ENCODE peak calls at places on chromosomes 1 and 21, in four cellular contexts. T is HepG2, S is A549, A is K562. Q is an unnamed sample.

GRCh38 chr21:43195131-43196021 is 26.6 kb downstream of the CRYAA start:
- DNase-seq in T (no peak), S (no peak), A (no peak), Q (no peak)

GRCh38 chr1:151984313-151984956 is 9.2 kb downstream of the S100A10 start:
- DNase-seq in T (no peak), S (no peak), A (no peak), Q (no peak)

GRCh38 chr1:202656057-202656456 is 54.2 kb downstream of the SYT2 start:
- DNase-seq in T (peak), S (peak), A (peak), Q (peak)

GRCh38 chr1:116377564-116378529 is 4.8 kb downstream of the ATP1A1 start:
- DNase-seq in T (peak), S (peak), A (no peak), Q (no peak)

GRCh38 chr1:44040856-44041255 is 9.6 kb upstream of the SLC6A9 start:
- DNase-seq in T (no peak), S (no peak), A (no peak), Q (no peak)

GRCh38 chr1:10513199-10513598 is 38.4 kb downstream of the PEX14 start:
- DNase-seq in T (no peak), S (no peak), A (no peak), Q (no peak)

GRCh38 chr1:3457910-3458621 is 3.6 kb downstream of the ARHGEF16 start:
- DNase-seq in T (peak), S (no peak), A (no peak), Q (no peak)

GRCh38 chr1:27366411-27367159 is at the start of gene MAP3K6:
- DNase-seq in T (no peak), S (peak), A (peak), Q (peak)

GRCh38 chr1:155175281-155175926 is 1.8 kb downstream of the TRIM46 start:
- DNase-seq in T (no peak), S (no peak), A (no peak), Q (no peak)

GRCh38 chr1:220189750-220190347 is 82.4 kb downstream of the RAB3GAP2 start:
- DNase-seq in T (peak), S (peak), A (peak), Q (no peak)

GRCh38 chr1:197399691-197400521 is 131.9 kb downstream of the CRB1 start:
- DNase-seq in T (peak), S (peak), A (peak), Q (no peak)

GRCh38 chr1:202045699-202046098 is 35.3 kb downstream of the ELF3 start:
- DNase-seq in T (no peak), S (no peak), A (no peak), Q (no peak)

GRCh38 chr1:163085904-163086268 is 16.7 kb downstream of the RGS4 start:
- DNase-seq in T (no peak), S (no peak), A (no peak), Q (no peak)

GRCh38 chr1:2570261-2570794 is 14.2 kb downstream of the TNFRSF14 start:
- DNase-seq in T (no peak), S (no peak), A (no peak), Q (no peak)

GRCh38 chr21:39750670-39751069 is 5.7 kb downstream of the IGSF5 start:
- DNase-seq in T (no peak), S (no peak), A (no peak), Q (no peak)

GRCh38 chr1:118151312-118151937 is 33.6 kb downstream of the SPAG17 start:
- DNase-seq in T (peak), S (peak), A (peak), Q (peak)

GRCh38 chr1:29713857-29714256 is 477.5 kb downstream of the PTPRU start:
- DNase-seq in T (no peak), S (peak), A (no peak), Q (no peak)

DNA sequence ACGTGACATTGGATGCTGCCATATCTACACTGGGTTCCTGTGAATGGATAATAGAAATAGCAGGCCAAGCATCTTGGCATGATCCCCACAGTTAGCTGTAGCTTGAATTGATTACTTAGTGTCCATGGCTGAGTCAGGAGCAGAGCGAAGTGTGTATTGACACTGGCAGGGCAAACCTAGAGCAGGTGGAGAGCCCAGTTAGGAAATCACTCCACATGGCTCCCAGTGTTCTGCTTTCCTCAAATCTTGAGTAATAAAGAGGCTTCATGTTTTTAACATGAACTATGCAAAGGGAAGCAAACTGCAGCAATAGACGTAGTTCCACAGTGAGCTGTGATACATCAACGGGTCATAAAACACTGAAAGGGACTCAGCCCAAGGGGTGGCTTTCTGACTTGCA is 28.8 kb downstream of the RHEX start:
- DNase-seq in T (peak), S (no peak), A (no peak), Q (no peak)
- TF ChIP-seq PHF8 in T (no peak), S (no peak), A (no peak), Q (no peak)

GRCh38 chr1:61743432-61743705 is 1.1 kb downstream of the PATJ start:
- DNase-seq in T (no peak), S (no peak), A (no peak), Q (no peak)

GRCh38 chr1:61741682-61742619 is at the start of gene PATJ:
- DNase-seq in T (peak), S (peak), A (no peak), Q (peak)

GRCh38 chr1:61742620-61743431 is 546 bp downstream of the PATJ start:
- DNase-seq in T (peak), S (peak), A (no peak), Q (no peak)

GRCh38 chr1:61746768-61747167 is 4.5 kb downstream of the PATJ start:
- DNase-seq in T (no peak), S (peak), A (no peak), Q (no peak)

DNA sequence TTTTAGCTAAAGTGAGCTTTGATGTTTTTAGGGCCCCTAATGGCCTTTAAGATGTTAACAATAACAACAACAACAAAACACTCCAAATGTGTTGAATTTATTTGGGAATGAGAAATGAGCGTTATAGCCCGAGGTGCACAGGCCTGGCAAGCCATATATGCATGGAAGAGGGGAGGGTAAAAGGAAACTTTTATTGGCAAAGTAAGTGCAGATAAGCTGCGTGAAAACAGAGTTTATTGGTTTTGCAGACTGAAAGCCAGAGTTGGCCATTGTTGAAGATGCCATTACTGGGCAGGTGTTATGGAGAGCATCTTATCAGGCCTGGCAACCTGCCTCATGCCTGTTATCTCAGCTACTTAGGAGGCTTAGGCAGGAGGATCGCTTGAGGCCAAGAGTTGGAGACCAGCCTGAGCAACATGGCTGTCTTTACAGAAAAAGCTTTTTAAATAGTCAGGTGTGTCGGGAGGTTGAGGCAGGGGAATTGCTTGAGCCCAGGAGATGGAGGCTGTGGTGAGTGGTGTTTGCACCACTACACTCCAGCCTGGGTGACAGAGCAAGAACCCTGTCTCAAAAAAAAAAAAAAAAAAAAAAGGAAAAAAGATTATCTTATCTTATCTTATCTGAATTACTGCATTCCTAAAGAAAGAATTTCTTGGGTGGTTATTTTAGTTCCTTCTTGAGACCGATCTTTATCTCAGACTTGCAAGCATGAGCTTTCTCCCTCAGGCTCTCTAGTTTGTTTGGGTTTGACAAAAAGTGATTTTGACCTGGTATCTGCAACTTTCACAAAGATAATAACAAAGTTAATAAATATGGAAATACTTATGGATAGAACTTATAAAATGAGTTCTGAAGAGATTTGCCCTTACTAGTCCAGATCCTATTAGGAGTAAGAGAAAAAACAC is 1.7 kb downstream of the PATJ start:
- DNase-seq in T (no peak), S (no peak), A (no peak), Q (no peak)
- TF ChIP-seq PHF8 in T (no peak), S (no peak), A (no peak), Q (no peak)

GRCh38 chr1:223708651-223709268 is 3.6 kb upstream of the CAPN2 start:
- DNase-seq in T (no peak), S (no peak), A (no peak), Q (no peak)

GRCh38 chr1:223704921-223705878 is 7.1 kb upstream of the CAPN2 start:
- DNase-seq in T (no peak), S (peak), A (no peak), Q (no peak)

GRCh38 chr1:223708001-223708359 is 4.4 kb upstream of the CAPN2 start:
- DNase-seq in T (peak), S (peak), A (no peak), Q (no peak)

GRCh38 chr1:223707270-223708000 is 4.9 kb upstream of the CAPN2 start:
- DNase-seq in T (peak), S (peak), A (peak), Q (no peak)

DNA sequence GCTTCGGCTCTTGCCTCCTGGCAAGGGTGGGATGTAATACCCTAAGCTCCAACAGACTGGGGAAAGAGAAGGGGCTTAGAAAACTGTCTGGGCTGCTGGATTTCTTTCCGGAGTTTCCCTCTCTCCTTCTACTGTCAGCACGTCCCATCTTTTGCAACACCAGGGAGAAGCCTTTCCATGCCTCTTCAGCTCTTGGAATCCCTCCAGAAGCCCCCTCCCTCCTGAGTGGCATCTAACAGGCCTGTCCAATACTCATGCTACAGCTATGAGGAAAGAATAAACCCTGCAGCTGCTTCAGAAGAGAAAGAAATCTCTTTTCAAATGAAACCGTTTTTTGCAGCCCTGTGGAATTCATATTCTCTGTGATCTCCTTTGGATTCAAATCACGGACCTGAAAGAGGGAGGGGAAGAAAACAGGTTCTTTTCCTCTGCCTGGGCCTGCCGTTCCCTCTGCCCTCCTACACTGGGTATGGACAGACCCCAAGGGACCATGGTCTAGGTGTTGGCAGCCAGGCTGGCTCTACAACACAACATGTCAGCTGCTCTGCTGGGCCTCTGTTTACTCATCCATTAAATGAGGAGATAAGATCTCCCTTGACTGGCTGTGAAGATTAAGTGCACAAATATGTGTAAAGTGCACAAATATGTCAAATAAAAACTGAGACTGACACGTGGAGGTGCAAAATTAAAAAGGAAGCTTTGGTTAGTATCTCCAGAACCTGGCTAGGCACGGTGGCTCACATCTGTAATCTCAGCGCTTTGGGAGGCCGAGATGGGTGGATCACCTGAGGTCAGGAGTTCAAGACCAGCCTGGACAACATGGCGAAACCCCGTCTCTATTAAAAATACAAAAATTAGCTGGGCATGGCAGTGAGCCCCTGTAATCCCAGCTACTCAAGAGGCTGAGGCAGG is 6.0 kb upstream of the CAPN2 start:
- DNase-seq in T (peak), S (peak), A (no peak), Q (no peak)
- TF ChIP-seq PHF8 in T (no peak), S (no peak), A (no peak), Q (no peak)

GRCh38 chr1:42930178-42931107 is 28.2 kb downstream of the SLC2A1 start:
- DNase-seq in T (no peak), S (no peak), A (peak), Q (no peak)

GRCh38 chr1:42931911-42932422 is 26.7 kb downstream of the SLC2A1 start:
- DNase-seq in T (no peak), S (peak), A (peak), Q (no peak)

GRCh38 chr1:42932442-42932941 is 26.2 kb downstream of the SLC2A1 start:
- DNase-seq in T (no peak), S (no peak), A (no peak), Q (no peak)

GRCh38 chr1:42929434-42930177 is 29.1 kb downstream of the SLC2A1 start:
- DNase-seq in T (no peak), S (no peak), A (peak), Q (no peak)

DNA sequence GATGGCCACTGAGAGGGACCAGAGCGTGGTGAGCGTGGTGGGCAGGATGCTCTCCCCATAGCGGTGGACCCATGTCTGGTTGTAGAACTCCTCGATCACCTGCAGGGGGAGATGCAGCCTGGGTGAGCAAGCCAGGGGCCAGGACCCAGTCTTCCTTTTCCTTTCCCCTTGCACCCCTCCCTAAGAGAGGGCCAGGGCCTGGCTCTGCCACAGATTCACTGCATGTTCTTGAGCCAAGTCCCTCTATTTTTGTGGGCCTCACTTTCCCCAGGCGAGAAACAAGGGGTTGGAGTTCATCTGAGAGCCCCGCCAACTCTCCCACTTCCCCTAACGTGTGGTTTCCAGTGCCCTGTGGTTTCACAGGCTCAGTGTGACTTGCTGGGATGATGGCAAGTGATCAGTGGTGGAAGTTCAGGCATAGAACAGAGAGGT is 27.5 kb downstream of the SLC2A1 start:
- DNase-seq in T (no peak), S (peak), A (peak), Q (no peak)
- TF ChIP-seq PHF8 in T (no peak), S (no peak), A (no peak), Q (no peak)

DNA sequence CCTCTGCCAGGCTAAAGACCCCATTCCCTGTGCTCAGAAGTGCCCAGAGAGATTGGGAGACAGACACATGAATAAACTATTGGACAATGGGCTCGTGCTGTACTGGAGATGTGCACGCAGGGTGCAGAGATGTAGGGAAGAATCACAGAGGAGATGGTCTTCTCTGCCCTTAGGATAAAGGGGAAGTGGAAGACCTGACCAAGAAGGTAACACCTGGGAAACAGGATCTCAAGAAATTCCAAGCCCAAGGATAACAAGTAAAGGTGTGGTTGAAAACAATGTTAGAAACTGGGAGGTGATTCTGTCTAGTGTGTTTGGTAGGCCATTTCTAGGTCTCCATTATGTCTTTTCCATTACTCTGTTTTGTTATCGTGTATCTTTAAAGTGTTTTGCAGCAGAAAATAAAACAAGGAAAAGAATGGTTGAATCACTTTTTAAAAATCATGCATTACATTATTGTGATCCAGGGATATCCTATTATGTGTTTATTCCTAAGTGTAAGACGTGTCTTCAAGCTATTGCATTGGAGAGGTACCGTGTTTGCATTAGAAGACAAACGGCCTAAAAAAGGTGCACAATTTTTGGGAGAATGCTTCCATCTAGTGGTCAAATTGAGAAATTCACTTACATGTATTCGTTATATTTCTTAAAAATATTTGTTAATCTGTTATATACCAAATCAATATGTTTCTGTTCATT is 40.8 kb upstream of the KCTD3 start:
- DNase-seq in T (peak), S (peak), A (peak), Q (no peak)
- TF ChIP-seq PHF8 in T (no peak), S (no peak), A (no peak), Q (no peak)

DNA sequence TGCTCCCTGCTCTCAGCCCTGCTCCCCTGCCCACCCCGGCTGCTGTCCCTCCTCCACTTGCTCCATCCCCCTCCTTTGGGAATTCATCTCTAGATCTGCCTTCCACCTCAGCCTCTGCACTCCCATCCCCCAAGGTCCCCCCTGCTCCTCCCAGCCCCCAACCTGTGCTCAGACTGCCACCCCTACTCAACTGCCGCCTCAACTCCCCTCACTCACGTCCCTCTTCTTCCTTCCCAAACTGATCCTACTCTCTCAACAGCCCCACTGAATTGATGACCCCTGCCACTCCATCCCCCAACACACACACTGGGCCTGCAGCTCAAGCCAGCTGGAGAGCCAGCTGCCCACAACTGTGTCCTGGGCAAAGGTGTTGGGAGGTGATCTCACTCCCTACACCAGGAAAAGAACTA is 15.8 kb upstream of the ETV3L start:
- DNase-seq in T (no peak), S (no peak), A (no peak), Q (no peak)
- TF ChIP-seq PHF8 in T (no peak), S (no peak), A (no peak), Q (no peak)

GRCh38 chr1:47686731-47687617 is 249.1 kb downstream of the FOXD2 start:
- DNase-seq in T (no peak), S (no peak), A (no peak), Q (peak)

GRCh38 chr1:47684518-47684917 is 246.7 kb downstream of the FOXD2 start:
- DNase-seq in T (no peak), S (no peak), A (no peak), Q (peak)

GRCh38 chr1:47683402-47683801 is 245.6 kb downstream of the FOXD2 start:
- DNase-seq in T (no peak), S (no peak), A (no peak), Q (no peak)

GRCh38 chr1:47685763-47686066 is 247.9 kb downstream of the FOXD2 start:
- DNase-seq in T (no peak), S (no peak), A (no peak), Q (no peak)

GRCh38 chr1:47684964-47685762 is 247.3 kb downstream of the FOXD2 start:
- DNase-seq in T (no peak), S (no peak), A (no peak), Q (no peak)
- TF ChIP-seq PHF8 in T (no peak), S (no peak), A (no peak), Q (no peak)

Q was measured in H1.